ENCODE peak calls at places on chromosomes 11 and 22, in eight cellular contexts. One of them, this sample, is unnamed.
A peak's percentile ranks its signal among the peaks of the same experiment; 100 is the strongest.

GRCh38 chr22:33854724-33855123 is 65.6 kb downstream of the LARGE1 start:
- DNase-seq in stomach: no peak
- DNase-seq in heart left ventricle: no peak
- DNase-seq in CD8-positive, alpha-beta T cell: no peak
- DNase-seq in fibroblast of lung: no peak
- DNase-seq in endothelial cell of umbilical vein: no peak
- DNase-seq in Karpas-422: no peak
- DNase-seq in tibial artery: no peak
- DNase-seq in this sample: no peak

GRCh38 chr22:30742291-30743256 is 47.9 kb downstream of the OSBP2 start:
- DNase-seq in stomach: no peak
- DNase-seq in heart left ventricle: no peak
- DNase-seq in CD8-positive, alpha-beta T cell: no peak
- DNase-seq in fibroblast of lung: peak; percentile 30
- DNase-seq in endothelial cell of umbilical vein: no peak
- DNase-seq in Karpas-422: no peak
- DNase-seq in tibial artery: no peak
- DNase-seq in this sample: no peak

GRCh38 chr11:130894322-130895025 is 21.8 kb downstream of the SNX19 start:
- DNase-seq in stomach: peak; percentile 75
- DNase-seq in heart left ventricle: peak; percentile 67
- DNase-seq in CD8-positive, alpha-beta T cell: peak; percentile 62
- DNase-seq in fibroblast of lung: peak; percentile 61
- DNase-seq in endothelial cell of umbilical vein: peak; percentile 90
- DNase-seq in Karpas-422: peak; percentile 74
- DNase-seq in tibial artery: peak; percentile 86
- DNase-seq in this sample: peak; percentile 65

GRCh38 chr22:31187627-31188026 is 24.5 kb upstream of the LIMK2 start:
- DNase-seq in stomach: no peak
- DNase-seq in heart left ventricle: no peak
- DNase-seq in CD8-positive, alpha-beta T cell: no peak
- DNase-seq in fibroblast of lung: no peak
- DNase-seq in endothelial cell of umbilical vein: no peak
- DNase-seq in Karpas-422: no peak
- DNase-seq in tibial artery: no peak
- DNase-seq in this sample: no peak

GRCh38 chr11:106021181-106021966 is 666 bp downstream of the MSANTD4 start:
- DNase-seq in stomach: no peak
- DNase-seq in heart left ventricle: no peak
- DNase-seq in CD8-positive, alpha-beta T cell: no peak
- DNase-seq in fibroblast of lung: peak; percentile 8
- DNase-seq in endothelial cell of umbilical vein: no peak
- DNase-seq in Karpas-422: peak; percentile 75
- DNase-seq in tibial artery: no peak
- DNase-seq in this sample: no peak

GRCh38 chr22:37529652-37530345 is 10.6 kb upstream of the CARD10 start:
- DNase-seq in stomach: no peak
- DNase-seq in heart left ventricle: no peak
- DNase-seq in CD8-positive, alpha-beta T cell: no peak
- DNase-seq in fibroblast of lung: no peak
- DNase-seq in endothelial cell of umbilical vein: no peak
- DNase-seq in Karpas-422: no peak
- DNase-seq in tibial artery: no peak
- DNase-seq in this sample: no peak

GRCh38 chr11:63802637-63803414 is 10.4 kb upstream of the SPINDOC start:
- DNase-seq in stomach: no peak
- DNase-seq in heart left ventricle: no peak
- DNase-seq in CD8-positive, alpha-beta T cell: no peak
- DNase-seq in fibroblast of lung: peak; percentile 30
- DNase-seq in endothelial cell of umbilical vein: no peak
- DNase-seq in Karpas-422: peak; percentile 65
- DNase-seq in tibial artery: no peak
- DNase-seq in this sample: no peak

GRCh38 chr22:43922123-43922522 is 1.5 kb upstream of the PNPLA3 start:
- DNase-seq in stomach: no peak
- DNase-seq in heart left ventricle: no peak
- DNase-seq in CD8-positive, alpha-beta T cell: no peak
- DNase-seq in fibroblast of lung: no peak
- DNase-seq in endothelial cell of umbilical vein: no peak
- DNase-seq in Karpas-422: no peak
- DNase-seq in tibial artery: no peak
- DNase-seq in this sample: no peak

GRCh38 chr22:44266811-44267760 is 45.7 kb downstream of the SHISAL1 start:
- DNase-seq in stomach: no peak
- DNase-seq in heart left ventricle: no peak
- DNase-seq in CD8-positive, alpha-beta T cell: no peak
- DNase-seq in fibroblast of lung: no peak
- DNase-seq in endothelial cell of umbilical vein: no peak
- DNase-seq in Karpas-422: no peak
- DNase-seq in tibial artery: no peak
- DNase-seq in this sample: no peak

GRCh38 chr11:76825726-76826396 is 34.9 kb upstream of the ACER3 start:
- DNase-seq in stomach: no peak
- DNase-seq in heart left ventricle: no peak
- DNase-seq in CD8-positive, alpha-beta T cell: no peak
- DNase-seq in fibroblast of lung: no peak
- DNase-seq in endothelial cell of umbilical vein: no peak
- DNase-seq in Karpas-422: no peak
- DNase-seq in tibial artery: no peak
- DNase-seq in this sample: no peak

GRCh38 chr11:126355926-126356897 is 726 bp downstream of the ST3GAL4 start:
- DNase-seq in stomach: no peak
- DNase-seq in heart left ventricle: peak; percentile 73
- DNase-seq in CD8-positive, alpha-beta T cell: no peak
- DNase-seq in fibroblast of lung: peak; percentile 20
- DNase-seq in endothelial cell of umbilical vein: peak; percentile 26
- DNase-seq in Karpas-422: no peak
- DNase-seq in tibial artery: peak; percentile 78
- DNase-seq in this sample: peak; percentile 55

GRCh38 chr11:20762112-20762511 is 92.7 kb downstream of the NELL1 start:
- DNase-seq in stomach: no peak
- DNase-seq in heart left ventricle: no peak
- DNase-seq in CD8-positive, alpha-beta T cell: no peak
- DNase-seq in fibroblast of lung: no peak
- DNase-seq in endothelial cell of umbilical vein: no peak
- DNase-seq in Karpas-422: no peak
- DNase-seq in tibial artery: no peak
- DNase-seq in this sample: no peak

GRCh38 chr22:21765909-21766529 is 30.4 kb upstream of the YPEL1 start:
- DNase-seq in stomach: no peak
- DNase-seq in heart left ventricle: no peak
- DNase-seq in CD8-positive, alpha-beta T cell: no peak
- DNase-seq in fibroblast of lung: no peak
- DNase-seq in endothelial cell of umbilical vein: no peak
- DNase-seq in Karpas-422: no peak
- DNase-seq in tibial artery: no peak
- DNase-seq in this sample: no peak

GRCh38 chr22:37472418-37473006 is 13.7 kb downstream of the MFNG start:
- DNase-seq in stomach: peak; percentile 67
- DNase-seq in heart left ventricle: no peak
- DNase-seq in CD8-positive, alpha-beta T cell: peak; percentile 51
- DNase-seq in fibroblast of lung: no peak
- DNase-seq in endothelial cell of umbilical vein: no peak
- DNase-seq in Karpas-422: peak; percentile 71
- DNase-seq in tibial artery: no peak
- DNase-seq in this sample: no peak

GRCh38 chr22:25141994-25142620 is 57.6 kb upstream of the CRYBB3 start:
- DNase-seq in stomach: no peak
- DNase-seq in heart left ventricle: no peak
- DNase-seq in CD8-positive, alpha-beta T cell: no peak
- DNase-seq in fibroblast of lung: no peak
- DNase-seq in endothelial cell of umbilical vein: no peak
- DNase-seq in Karpas-422: no peak
- DNase-seq in tibial artery: no peak
- DNase-seq in this sample: no peak

GRCh38 chr22:22944268-22944985 is 56.8 kb downstream of the IGLL5 start:
- DNase-seq in stomach: peak; percentile 19
- DNase-seq in heart left ventricle: no peak
- DNase-seq in CD8-positive, alpha-beta T cell: no peak
- DNase-seq in fibroblast of lung: no peak
- DNase-seq in endothelial cell of umbilical vein: no peak
- DNase-seq in Karpas-422: no peak
- DNase-seq in tibial artery: no peak
- DNase-seq in this sample: no peak

GRCh38 chr11:11038339-11039248 is 180.7 kb upstream of the ZBED5 start:
- DNase-seq in stomach: no peak
- DNase-seq in heart left ventricle: no peak
- DNase-seq in CD8-positive, alpha-beta T cell: no peak
- DNase-seq in fibroblast of lung: no peak
- DNase-seq in endothelial cell of umbilical vein: no peak
- DNase-seq in Karpas-422: no peak
- DNase-seq in tibial artery: peak; percentile 72
- DNase-seq in this sample: no peak

GRCh38 chr11:110935018-110935640 is 222.9 kb upstream of the ARHGAP20 start:
- DNase-seq in stomach: no peak
- DNase-seq in heart left ventricle: no peak
- DNase-seq in CD8-positive, alpha-beta T cell: no peak
- DNase-seq in fibroblast of lung: no peak
- DNase-seq in endothelial cell of umbilical vein: no peak
- DNase-seq in Karpas-422: no peak
- DNase-seq in tibial artery: no peak
- DNase-seq in this sample: no peak

DNA sequence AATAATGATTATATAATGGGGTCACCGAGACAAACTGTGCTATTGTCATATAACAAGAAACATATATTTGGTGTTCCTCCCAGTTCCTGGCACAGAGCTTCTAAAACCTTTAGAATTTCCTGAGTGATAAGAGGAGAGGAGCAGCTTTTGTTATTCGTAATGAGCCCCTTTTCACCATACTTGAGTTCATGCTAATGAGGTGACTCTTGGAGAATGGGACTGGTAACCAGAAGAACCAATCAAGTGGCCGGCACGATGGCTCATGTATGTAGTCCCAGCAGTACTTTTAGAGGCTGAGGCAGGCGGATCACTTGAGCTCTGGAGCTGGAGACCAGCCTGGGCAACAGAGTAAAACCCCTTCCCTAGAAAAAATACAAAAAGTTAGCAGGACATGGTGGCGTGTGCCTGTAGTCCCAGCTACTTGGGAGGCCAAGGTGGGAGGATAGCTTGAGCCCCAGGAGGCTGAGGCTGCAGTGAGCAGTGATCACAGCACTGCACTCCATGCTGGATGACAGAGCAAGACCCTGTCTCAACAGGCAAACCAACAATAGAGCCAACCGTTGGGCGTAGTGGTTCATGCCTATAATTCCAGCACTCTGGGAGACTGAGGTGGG is 62.7 kb upstream of the FTH1 start:
- DNase-seq in stomach: no peak
- DNase-seq in heart left ventricle: no peak
- DNase-seq in CD8-positive, alpha-beta T cell: no peak
- DNase-seq in fibroblast of lung: no peak
- DNase-seq in endothelial cell of umbilical vein: no peak
- DNase-seq in Karpas-422: no peak
- DNase-seq in tibial artery: peak; percentile 31
- DNase-seq in this sample: no peak
- H3K27ac ChIP-seq in stomach: no peak overlapping the region
- H3K27ac ChIP-seq in heart left ventricle: no peak overlapping the region
- H3K27ac ChIP-seq in CD8-positive, alpha-beta T cell: no peak overlapping the region
- H3K27ac ChIP-seq in fibroblast of lung: no peak overlapping the region
- H3K27ac ChIP-seq in endothelial cell of umbilical vein: no peak overlapping the region
- H3K27ac ChIP-seq in Karpas-422: no peak overlapping the region
- H3K27ac ChIP-seq in tibial artery: no peak overlapping the region
- H3K27ac ChIP-seq in this sample: no peak overlapping the region

DNA sequence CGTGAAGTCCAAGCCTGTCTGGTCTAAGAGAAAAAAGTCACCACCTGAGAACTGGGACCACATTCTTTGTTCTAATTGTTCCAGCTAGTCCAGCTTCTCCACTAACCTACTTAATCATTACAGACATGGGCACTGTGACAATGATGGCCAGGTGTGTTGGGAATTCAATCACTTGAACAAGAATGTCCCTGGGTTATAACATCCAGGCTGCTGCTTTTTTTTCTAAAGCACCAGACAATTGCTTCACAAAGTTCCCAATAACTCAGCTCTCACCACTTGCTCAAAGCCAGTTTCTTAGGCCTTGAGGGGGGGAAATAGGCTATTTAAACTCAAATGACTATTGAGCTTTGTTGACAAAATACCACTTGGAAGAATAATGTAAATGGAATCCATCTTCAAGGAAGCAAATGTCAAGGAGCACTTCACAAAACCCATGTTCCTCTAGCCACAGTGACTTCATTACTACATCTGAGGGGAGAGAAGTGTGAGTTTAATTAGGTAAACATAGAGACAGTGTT is 80.3 kb downstream of the ME3 start:
- DNase-seq in stomach: no peak
- DNase-seq in heart left ventricle: no peak
- DNase-seq in CD8-positive, alpha-beta T cell: no peak
- DNase-seq in fibroblast of lung: peak; percentile 84
- DNase-seq in endothelial cell of umbilical vein: peak; percentile 71
- DNase-seq in Karpas-422: no peak
- DNase-seq in tibial artery: no peak
- DNase-seq in this sample: no peak
- H3K4me1 ChIP-seq in stomach: no peaks in the 10 kb centered on the region
- H3K4me1 ChIP-seq in heart left ventricle: peaks cover 11% of the 10 kb centered on the region
- H3K4me1 ChIP-seq in CD8-positive, alpha-beta T cell: no peaks in the 10 kb centered on the region
- H3K4me1 ChIP-seq in fibroblast of lung: peaks cover 13% of the 10 kb centered on the region
- H3K4me1 ChIP-seq in endothelial cell of umbilical vein: peaks cover 62% of the 10 kb centered on the region
- H3K4me1 ChIP-seq in Karpas-422: no peaks in the 10 kb centered on the region
- H3K4me1 ChIP-seq in tibial artery: peaks cover 35% of the 10 kb centered on the region
- H3K4me1 ChIP-seq in this sample: peaks cover 45% of the 10 kb centered on the region

GRCh38 chr11:102599642-102600261 is 25.4 kb downstream of the MMP20 start:
- DNase-seq in stomach: no peak
- DNase-seq in heart left ventricle: no peak
- DNase-seq in CD8-positive, alpha-beta T cell: no peak
- DNase-seq in fibroblast of lung: peak; percentile 96
- DNase-seq in endothelial cell of umbilical vein: peak; percentile 94
- DNase-seq in Karpas-422: no peak
- DNase-seq in tibial artery: no peak
- DNase-seq in this sample: no peak
- H3K27ac ChIP-seq in stomach: no peak overlapping the region
- H3K27ac ChIP-seq in heart left ventricle: no peak overlapping the region
- H3K27ac ChIP-seq in CD8-positive, alpha-beta T cell: no peak overlapping the region
- H3K27ac ChIP-seq in fibroblast of lung: peak overlapping the region; percentile 50
- H3K27ac ChIP-seq in endothelial cell of umbilical vein: peak overlapping the region; percentile 95
- H3K27ac ChIP-seq in Karpas-422: no peak overlapping the region
- H3K27ac ChIP-seq in tibial artery: no peak overlapping the region
- H3K27ac ChIP-seq in this sample: no peak overlapping the region

DNA sequence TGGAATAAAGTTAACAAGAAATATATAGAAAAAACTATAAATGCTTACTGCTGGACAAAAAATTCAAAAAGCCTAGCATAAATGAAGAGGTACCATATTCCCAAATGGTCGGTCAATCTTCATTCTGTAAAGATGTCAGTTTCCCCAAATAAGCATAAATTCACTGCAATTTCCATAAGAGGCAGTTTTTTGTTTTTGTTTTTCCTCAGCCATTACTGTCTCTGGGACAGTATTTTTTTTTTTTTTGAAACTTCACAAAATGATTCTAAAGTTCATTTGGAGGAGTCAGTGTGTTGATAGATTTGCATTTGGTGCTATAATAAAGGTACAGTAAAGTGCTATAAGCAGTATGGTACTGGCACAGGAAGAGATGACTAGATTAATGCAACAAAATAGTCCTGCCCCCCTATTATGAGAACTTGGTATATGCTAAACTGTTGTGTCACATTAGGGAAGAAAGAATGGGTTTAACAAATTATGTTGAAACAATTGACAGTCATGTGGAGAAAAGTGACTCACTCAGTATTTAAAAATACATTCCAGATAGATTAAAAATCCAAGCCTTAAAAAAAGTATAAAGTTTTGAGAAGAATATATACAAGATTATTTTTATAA is 2.5 kb upstream of the FTH1 start:
- DNase-seq in stomach: no peak
- DNase-seq in heart left ventricle: no peak
- DNase-seq in CD8-positive, alpha-beta T cell: no peak
- DNase-seq in fibroblast of lung: peak; percentile 80
- DNase-seq in endothelial cell of umbilical vein: peak; percentile 86
- DNase-seq in Karpas-422: peak; percentile 51
- DNase-seq in tibial artery: no peak
- DNase-seq in this sample: no peak
- H3K4me1 ChIP-seq in stomach: peaks cover 76% of the 10 kb centered on the region
- H3K4me1 ChIP-seq in heart left ventricle: peaks cover 46% of the 10 kb centered on the region
- H3K4me1 ChIP-seq in CD8-positive, alpha-beta T cell: peaks cover 24% of the 10 kb centered on the region
- H3K4me1 ChIP-seq in fibroblast of lung: peaks cover 35% of the 10 kb centered on the region
- H3K4me1 ChIP-seq in endothelial cell of umbilical vein: peaks cover 61% of the 10 kb centered on the region
- H3K4me1 ChIP-seq in Karpas-422: peaks cover 49% of the 10 kb centered on the region
- H3K4me1 ChIP-seq in tibial artery: peaks cover 79% of the 10 kb centered on the region
- H3K4me1 ChIP-seq in this sample: peaks cover 92% of the 10 kb centered on the region

This sample was measured in left ventricle myocardium inferior.